ENCODE peak calls at places on chromosomes 2 and 18, in four cellular contexts. One of them, this sample, is unnamed.
A peak's percentile ranks its signal among the peaks of the same experiment; 100 is the strongest.

GRCh38 chr2:64794426-64794995 is 140.8 kb upstream of the SERTAD2 start:
- DNase-seq in tibial artery: no peak
- DNase-seq in stimulated activated CD4-positive, alpha-beta T cell treated with anti-CD3 and anti-CD28 coated beads, Interleukin-2, amount 100 ng/mL, for 24 hours: no peak
- DNase-seq in foreskin fibroblast: no peak
- DNase-seq in this sample: no peak

GRCh38 chr2:36441816-36442215 is 86.2 kb downstream of the CRIM1 start:
- DNase-seq in stimulated activated CD4-positive, alpha-beta T cell treated with anti-CD3 and anti-CD28 coated beads, Interleukin-2, amount 100 ng/mL, for 24 hours: no peak
- DNase-seq in foreskin fibroblast: peak; percentile 86
- DNase-seq in tibial artery: no peak
- DNase-seq in this sample: no peak

GRCh38 chr18:55523001-55523400 is 65.0 kb downstream of the TCF4 start:
- DNase-seq in stimulated activated CD4-positive, alpha-beta T cell treated with anti-CD3 and anti-CD28 coated beads, Interleukin-2, amount 100 ng/mL, for 24 hours: no peak
- DNase-seq in tibial artery: no peak
- DNase-seq in foreskin fibroblast: no peak
- DNase-seq in this sample: no peak

GRCh38 chr2:220006152-220006551 is 378.7 kb downstream of the SLC4A3 start:
- DNase-seq in stimulated activated CD4-positive, alpha-beta T cell treated with anti-CD3 and anti-CD28 coated beads, Interleukin-2, amount 100 ng/mL, for 24 hours: no peak
- DNase-seq in foreskin fibroblast: peak; percentile 26
- DNase-seq in tibial artery: no peak
- DNase-seq in this sample: no peak

GRCh38 chr18:71529708-71530303 is 1014.3 kb downstream of the CBLN2 start:
- DNase-seq in tibial artery: no peak
- DNase-seq in foreskin fibroblast: no peak
- DNase-seq in stimulated activated CD4-positive, alpha-beta T cell treated with anti-CD3 and anti-CD28 coated beads, Interleukin-2, amount 100 ng/mL, for 24 hours: no peak
- DNase-seq in this sample: no peak

GRCh38 chr2:183610724-183611123 is 486.5 kb downstream of the NUP35 start:
- DNase-seq in tibial artery: no peak
- DNase-seq in stimulated activated CD4-positive, alpha-beta T cell treated with anti-CD3 and anti-CD28 coated beads, Interleukin-2, amount 100 ng/mL, for 24 hours: no peak
- DNase-seq in foreskin fibroblast: no peak
- DNase-seq in this sample: no peak

GRCh38 chr2:232993231-232993821 is 19.7 kb downstream of the NGEF start:
- DNase-seq in stimulated activated CD4-positive, alpha-beta T cell treated with anti-CD3 and anti-CD28 coated beads, Interleukin-2, amount 100 ng/mL, for 24 hours: no peak
- DNase-seq in tibial artery: no peak
- DNase-seq in foreskin fibroblast: no peak
- DNase-seq in this sample: no peak

GRCh38 chr2:206693399-206694137 is 24.6 kb downstream of the DYTN start:
- DNase-seq in stimulated activated CD4-positive, alpha-beta T cell treated with anti-CD3 and anti-CD28 coated beads, Interleukin-2, amount 100 ng/mL, for 24 hours: peak; percentile 46
- DNase-seq in foreskin fibroblast: peak; percentile 33
- DNase-seq in tibial artery: no peak
- DNase-seq in this sample: no peak

GRCh38 chr2:105789745-105790466 is 45.2 kb downstream of the NCK2 start:
- DNase-seq in tibial artery: peak; percentile 61
- DNase-seq in stimulated activated CD4-positive, alpha-beta T cell treated with anti-CD3 and anti-CD28 coated beads, Interleukin-2, amount 100 ng/mL, for 24 hours: peak; percentile 60
- DNase-seq in foreskin fibroblast: peak; percentile 77
- DNase-seq in this sample: no peak

GRCh38 chr18:26466026-26466425 is 82.3 kb downstream of the KCTD1 start:
- DNase-seq in tibial artery: no peak
- DNase-seq in stimulated activated CD4-positive, alpha-beta T cell treated with anti-CD3 and anti-CD28 coated beads, Interleukin-2, amount 100 ng/mL, for 24 hours: no peak
- DNase-seq in foreskin fibroblast: no peak
- DNase-seq in this sample: no peak

GRCh38 chr2:197973772-197974171 is 169.4 kb downstream of the PLCL1 start:
- DNase-seq in stimulated activated CD4-positive, alpha-beta T cell treated with anti-CD3 and anti-CD28 coated beads, Interleukin-2, amount 100 ng/mL, for 24 hours: no peak
- DNase-seq in tibial artery: no peak
- DNase-seq in foreskin fibroblast: peak; percentile 6
- DNase-seq in this sample: no peak

GRCh38 chr2:102126660-102127059 is 15.9 kb upstream of the IL1R1 start:
- DNase-seq in foreskin fibroblast: peak; percentile 40
- DNase-seq in stimulated activated CD4-positive, alpha-beta T cell treated with anti-CD3 and anti-CD28 coated beads, Interleukin-2, amount 100 ng/mL, for 24 hours: no peak
- DNase-seq in tibial artery: no peak
- DNase-seq in this sample: no peak

GRCh38 chr2:119520696-119521436 is 3.4 kb downstream of the SCTR start:
- DNase-seq in stimulated activated CD4-positive, alpha-beta T cell treated with anti-CD3 and anti-CD28 coated beads, Interleukin-2, amount 100 ng/mL, for 24 hours: no peak
- DNase-seq in foreskin fibroblast: no peak
- DNase-seq in tibial artery: no peak
- DNase-seq in this sample: no peak

GRCh38 chr2:222813177-222813843 is 47.5 kb upstream of the ACSL3 start:
- DNase-seq in foreskin fibroblast: no peak
- DNase-seq in tibial artery: no peak
- DNase-seq in stimulated activated CD4-positive, alpha-beta T cell treated with anti-CD3 and anti-CD28 coated beads, Interleukin-2, amount 100 ng/mL, for 24 hours: no peak
- DNase-seq in this sample: no peak

GRCh38 chr2:123785332-123785731 is 239.8 kb upstream of the CNTNAP5 start:
- DNase-seq in foreskin fibroblast: no peak
- DNase-seq in tibial artery: no peak
- DNase-seq in stimulated activated CD4-positive, alpha-beta T cell treated with anti-CD3 and anti-CD28 coated beads, Interleukin-2, amount 100 ng/mL, for 24 hours: no peak
- DNase-seq in this sample: no peak

GRCh38 chr18:35241523-35241804 is 630 bp downstream of the ZNF397 start:
- DNase-seq in foreskin fibroblast: no peak
- DNase-seq in tibial artery: no peak
- DNase-seq in stimulated activated CD4-positive, alpha-beta T cell treated with anti-CD3 and anti-CD28 coated beads, Interleukin-2, amount 100 ng/mL, for 24 hours: no peak
- DNase-seq in this sample: no peak

GRCh38 chr2:167294031-167294774 is 405.9 kb downstream of the XIRP2 start:
- DNase-seq in tibial artery: no peak
- DNase-seq in stimulated activated CD4-positive, alpha-beta T cell treated with anti-CD3 and anti-CD28 coated beads, Interleukin-2, amount 100 ng/mL, for 24 hours: no peak
- DNase-seq in foreskin fibroblast: peak; percentile 15
- DNase-seq in this sample: no peak

GRCh38 chr2:176804392-176804791 is 408.2 kb upstream of the HNRNPA3 start:
- DNase-seq in foreskin fibroblast: no peak
- DNase-seq in tibial artery: no peak
- DNase-seq in stimulated activated CD4-positive, alpha-beta T cell treated with anti-CD3 and anti-CD28 coated beads, Interleukin-2, amount 100 ng/mL, for 24 hours: no peak
- DNase-seq in this sample: no peak

GRCh38 chr18:3931542-3932112 is 481.7 kb downstream of the TGIF1 start:
- DNase-seq in foreskin fibroblast: no peak
- DNase-seq in stimulated activated CD4-positive, alpha-beta T cell treated with anti-CD3 and anti-CD28 coated beads, Interleukin-2, amount 100 ng/mL, for 24 hours: no peak
- DNase-seq in tibial artery: no peak
- DNase-seq in this sample: no peak

GRCh38 chr2:197052371-197052770 is 125.9 kb upstream of the PGAP1 start:
- DNase-seq in stimulated activated CD4-positive, alpha-beta T cell treated with anti-CD3 and anti-CD28 coated beads, Interleukin-2, amount 100 ng/mL, for 24 hours: no peak
- DNase-seq in tibial artery: no peak
- DNase-seq in foreskin fibroblast: no peak
- DNase-seq in this sample: no peak

GRCh38 chr18:48859311-48860275 is 91.2 kb downstream of the SMAD7 start:
- DNase-seq in stimulated activated CD4-positive, alpha-beta T cell treated with anti-CD3 and anti-CD28 coated beads, Interleukin-2, amount 100 ng/mL, for 24 hours: no peak
- DNase-seq in foreskin fibroblast: no peak
- DNase-seq in tibial artery: no peak
- DNase-seq in this sample: no peak

GRCh38 chr2:170505631-170506270 is 209.4 kb upstream of the SP5 start:
- DNase-seq in stimulated activated CD4-positive, alpha-beta T cell treated with anti-CD3 and anti-CD28 coated beads, Interleukin-2, amount 100 ng/mL, for 24 hours: no peak
- DNase-seq in tibial artery: peak; percentile 83
- DNase-seq in foreskin fibroblast: peak; percentile 11
- DNase-seq in this sample: peak; percentile 66

GRCh38 chr18:27377251-27377650 is 192.1 kb upstream of the CHST9 start:
- DNase-seq in tibial artery: no peak
- DNase-seq in foreskin fibroblast: no peak
- DNase-seq in stimulated activated CD4-positive, alpha-beta T cell treated with anti-CD3 and anti-CD28 coated beads, Interleukin-2, amount 100 ng/mL, for 24 hours: no peak
- DNase-seq in this sample: no peak

This sample was measured in right atrium auricular region.